ENCODE peak calls at places on chromosome 16, in five cellular contexts. B is stomach; W is breast epithelium; R is endodermal cell; S is CD8-positive, alpha-beta T cell. Y is an unnamed sample.

GRCh38 chr16:49055824-49056545 is 225.7 kb downstream of the CBLN1 start:
- DNase-seq in B (no peak), W (no peak), R (peak; percentile 64), S (no peak), Y (no peak)

GRCh38 chr16:12411521-12411920 is 392.2 kb downstream of the CPPED1 start:
- DNase-seq in B (no peak), W (no peak), R (no peak), S (no peak), Y (no peak)

GRCh38 chr16:81071816-81072215 is 5.2 kb downstream of the C16orf46 start:
- DNase-seq in B (no peak), W (no peak), R (no peak), S (no peak), Y (no peak)

GRCh38 chr16:55515110-55515509 is 6.2 kb downstream of the LPCAT2 start:
- DNase-seq in B (no peak), W (no peak), R (no peak), S (no peak), Y (no peak)

GRCh38 chr16:23434380-23434779 is 18.6 kb downstream of the COG7 start:
- DNase-seq in B (no peak), W (no peak), R (peak; percentile 54), S (no peak), Y (no peak)

GRCh38 chr16:85167589-85168537 is 55.6 kb upstream of the CIBAR2 start:
- DNase-seq in B (no peak), W (no peak), R (no peak), S (no peak), Y (no peak)

GRCh38 chr16:51500306-51500705 is 349.2 kb upstream of the SALL1 start:
- DNase-seq in B (no peak), W (no peak), R (no peak), S (no peak), Y (no peak)

GRCh38 chr16:87963400-87963799 is 12.2 kb downstream of the BANP start:
- DNase-seq in B (no peak), W (no peak), R (peak; percentile 26), S (no peak), Y (no peak)

GRCh38 chr16:3120435-3120834 is 8.0 kb downstream of the ZNF205 start:
- DNase-seq in B (no peak), W (no peak), R (no peak), S (no peak), Y (no peak)

GRCh38 chr16:23753908-23754593 is 775 bp upstream of the CHP2 start:
- DNase-seq in B (no peak), W (no peak), R (peak; percentile 70), S (no peak), Y (no peak)

GRCh38 chr16:73020409-73020884 is 27.5 kb downstream of the ZFHX3 start:
- DNase-seq in B (peak; percentile 90), W (no peak), R (peak; percentile 40), S (no peak), Y (no peak)

GRCh38 chr16:77435240-77435819 is 496 bp upstream of the ADAMTS18 start:
- DNase-seq in B (no peak), W (no peak), R (no peak), S (no peak), Y (no peak)

GRCh38 chr16:77439106-77439505 is 4.3 kb upstream of the ADAMTS18 start:
- DNase-seq in B (no peak), W (no peak), R (no peak), S (no peak), Y (no peak)

GRCh38 chr16:77434022-77434364 is 841 bp downstream of the ADAMTS18 start:
- DNase-seq in B (no peak), W (no peak), R (no peak), S (no peak), Y (no peak)

GRCh38 chr16:77434365-77435239 is at the start of gene ADAMTS18:
- DNase-seq in B (no peak), W (no peak), R (peak; percentile 88), S (no peak), Y (peak; percentile 52)

DNA sequence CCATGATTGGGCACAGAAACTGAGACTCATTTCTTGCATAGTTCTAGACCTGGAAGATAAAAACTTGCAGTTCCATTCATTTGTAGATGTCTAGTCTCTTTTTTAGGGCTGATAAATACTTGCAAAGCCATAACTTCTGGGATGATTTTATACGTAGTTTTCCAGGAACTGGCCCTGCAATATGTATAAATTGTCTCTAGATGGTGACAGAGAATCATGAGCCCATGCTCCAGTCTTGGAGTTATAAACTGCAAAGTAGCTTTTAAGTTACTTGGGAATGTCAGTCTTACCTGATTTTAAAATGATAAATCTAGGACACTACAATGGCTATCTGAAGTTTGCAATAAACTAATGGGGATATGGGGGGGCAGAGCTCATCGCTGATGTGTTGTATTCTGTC is 3.0 kb upstream of the ADAMTS18 start:
- DNase-seq in B (no peak), W (no peak), R (no peak), S (no peak), Y (no peak)
- TF ChIP-seq CTCF in B (no peak), W (no peak), R (peak; percentile 73), S (no peak), Y (no peak)

GRCh38 chr16:24990803-24991202 is 24.4 kb downstream of the ARHGAP17 start:
- DNase-seq in B (no peak), W (no peak), R (no peak), S (no peak), Y (no peak)

GRCh38 chr16:24988137-24988535 is 27.0 kb downstream of the ARHGAP17 start:
- DNase-seq in B (no peak), W (no peak), R (no peak), S (no peak), Y (no peak)

GRCh38 chr16:24989417-24989978 is 25.7 kb downstream of the ARHGAP17 start:
- DNase-seq in B (no peak), W (no peak), R (no peak), S (no peak), Y (no peak)

GRCh38 chr16:24986512-24987303 is 28.5 kb downstream of the ARHGAP17 start:
- DNase-seq in B (no peak), W (no peak), R (no peak), S (no peak), Y (no peak)

DNA sequence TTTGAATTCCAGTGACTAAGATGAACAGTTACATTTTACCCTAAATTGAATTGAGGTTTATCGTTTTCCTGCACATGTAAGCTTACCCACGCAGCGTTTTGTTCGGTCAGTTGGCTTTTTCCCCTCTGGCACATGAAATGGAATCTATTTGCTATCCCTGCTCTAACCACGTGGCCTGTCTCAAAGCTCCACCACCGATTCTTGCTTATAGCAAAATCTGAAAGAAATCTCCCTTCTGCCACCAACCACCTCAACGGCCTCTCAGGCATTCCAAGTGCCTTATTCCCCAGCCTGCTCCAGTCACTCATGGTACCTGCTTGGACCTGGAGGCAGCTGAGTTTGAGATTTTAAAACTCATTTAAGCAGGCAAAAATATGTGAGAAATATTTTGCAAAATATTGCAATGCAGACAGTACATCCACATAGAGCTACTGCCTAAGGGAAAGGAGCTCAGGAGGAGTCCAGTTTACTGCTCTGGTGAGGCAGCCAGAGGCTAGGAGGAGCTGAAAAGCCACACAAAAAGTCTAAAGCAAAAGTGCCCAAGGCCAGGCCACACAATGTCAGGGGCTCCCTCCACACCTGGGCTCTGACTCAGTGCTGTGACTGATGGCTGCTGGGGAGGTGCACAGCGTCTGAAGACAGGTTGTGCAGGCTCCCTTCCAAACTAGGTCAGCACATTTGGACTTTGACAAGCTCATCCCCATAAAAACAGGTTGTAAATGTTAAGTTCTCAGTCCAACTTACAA is 26.4 kb downstream of the ARHGAP17 start:
- DNase-seq in B (peak; percentile 40), W (peak; percentile 55), R (no peak), S (no peak), Y (no peak)
- TF ChIP-seq CTCF in B (no peak), W (no peak), R (no peak), S (no peak), Y (no peak)

GRCh38 chr16:30535106-30535776 is 583 bp upstream of the ZNF747 start:
- DNase-seq in B (no peak), W (no peak), R (peak; percentile 61), S (no peak), Y (no peak)
- TF ChIP-seq CTCF in B (no peak), W (no peak), R (no peak), S (no peak), Y (no peak)

GRCh38 chr16:27859020-27859419 is 204.5 kb downstream of the GSG1L start:
- DNase-seq in B (no peak), W (peak; percentile 2), R (peak; percentile 84), S (no peak), Y (no peak)
- TF ChIP-seq CTCF in B (no peak), W (no peak), R (peak; percentile 74), S (no peak), Y (no peak)

GRCh38 chr16:30698139-30698815 is 694 bp upstream of the SRCAP start:
- DNase-seq in B (peak; percentile 99), W (peak; percentile 99), R (peak; percentile 99), S (peak; percentile 96), Y (peak; percentile 99)
- TF ChIP-seq CTCF in B (no peak), W (no peak), R (no peak), S (no peak), Y (no peak)

Y was measured in mesothelial cell of epicardium.